ENCODE peak calls at places on chromosomes 2 and 18, in four cellular contexts. I, Y, Z and G are unnamed samples.

GRCh38 chr2:217848351-217848957 is 154.3 kb downstream of the TNS1 start:
- DNase-seq in I (no peak), Y (no peak), Z (no peak), G (peak; percentile 62)

GRCh38 chr2:98468621-98469236 is 24.1 kb downstream of the INPP4A start:
- DNase-seq in Z (no peak), Y (no peak), I (no peak), G (no peak)

GRCh38 chr2:4674007-4674406 is 970.6 kb downstream of the DCDC2C start:
- DNase-seq in Z (no peak), Y (no peak), I (no peak), G (no peak)

GRCh38 chr2:196967126-196967525 is 40.6 kb upstream of the PGAP1 start:
- DNase-seq in Z (no peak), I (no peak), Y (no peak), G (no peak)

GRCh38 chr18:78085241-78086185 is 835.9 kb downstream of the GALR1 start:
- DNase-seq in Z (no peak), Y (no peak), I (no peak), G (no peak)

GRCh38 chr2:157874997-157875719 is 972 bp downstream of the ACVR1 start:
- DNase-seq in Z (no peak), Y (peak; percentile 50), I (no peak), G (no peak)

GRCh38 chr2:168490916-168491605 is 35.0 kb downstream of the CERS6 start:
- DNase-seq in Y (no peak), I (no peak), Z (no peak), G (no peak)

GRCh38 chr18:2104620-2105462 is 466.5 kb downstream of the METTL4 start:
- DNase-seq in I (no peak), Y (peak; percentile 5), Z (no peak), G (no peak)

GRCh38 chr2:98634406-98635092 is 26.2 kb downstream of the UNC50 start:
- DNase-seq in Y (no peak), Z (no peak), I (no peak), G (no peak)

GRCh38 chr18:35422227-35422626 is 45.1 kb upstream of the ZNF396 start:
- DNase-seq in Z (no peak), I (no peak), Y (no peak), G (no peak)

GRCh38 chr18:61949946-61950345 is 57.1 kb upstream of the RNF152 start:
- DNase-seq in Z (no peak), Y (peak; percentile 60), I (no peak), G (no peak)

GRCh38 chr2:190277234-190278112 is 42.2 kb downstream of the HIBCH start:
- DNase-seq in I (no peak), Y (peak; percentile 25), Z (no peak), G (no peak)

GRCh38 chr2:155815851-155816250 is 516.7 kb downstream of the NR4A2 start:
- DNase-seq in I (no peak), Z (peak; percentile 57), Y (no peak), G (no peak)

GRCh38 chr2:227655454-227655853 is 11.2 kb upstream of the SCYGR5 start:
- DNase-seq in Z (no peak), I (no peak), Y (no peak), G (peak; percentile 11)

GRCh38 chr2:5696741-5697521 is 4.7 kb downstream of the SOX11 start:
- DNase-seq in Y (no peak), I (no peak), Z (peak; percentile 79), G (no peak)